ENCODE peak calls at places on chromosomes 11 and 22, in five cellular contexts. J is mammary epithelial cell; D is transverse colon; W is CD8-positive, alpha-beta T cell; T is body of pancreas. G is an unnamed sample. For H3K4me1 and H3K36me3, the result is how much of the 10 kb centered on the place peaks cover.

GRCh38 chr11:94934362-94934761 is 39.0 kb downstream of the CWC15 start:
- DNase-seq in J (no peak), D (no peak), W (no peak), T (no peak), G (no peak)

GRCh38 chr11:10058356-10058755 is 235.7 kb downstream of the SBF2 start:
- DNase-seq in J (no peak), D (no peak), W (no peak), T (no peak), G (no peak)

GRCh38 chr11:15821471-15821870 is 534.9 kb downstream of the SOX6 start:
- DNase-seq in J (no peak), D (no peak), W (no peak), T (no peak), G (no peak)

GRCh38 chr11:77205467-77206263 is 77.6 kb downstream of the MYO7A start:
- DNase-seq in J (no peak), D (no peak), W (no peak), T (no peak), G (no peak)

GRCh38 chr11:429391-429790 is 12.4 kb downstream of the ANO9 start:
- DNase-seq in J (no peak), D (no peak), W (no peak), T (no peak), G (no peak)

GRCh38 chr11:14519692-14520085 is 497 bp downstream of the PSMA1 start:
- DNase-seq in J (no peak), D (no peak), W (no peak), T (no peak), G (no peak)

GRCh38 chr22:30221121-30221992 is 25.2 kb downstream of the LIF start:
- DNase-seq in J (no peak), D (peak), W (peak), T (no peak), G (peak)

GRCh38 chr11:14668733-14669301 is 25.2 kb downstream of the PDE3B start:
- DNase-seq in J (no peak), D (no peak), W (no peak), T (no peak), G (no peak)

GRCh38 chr22:48760481-48761238 is 1067.0 kb downstream of the BRD1 start:
- DNase-seq in J (no peak), D (no peak), W (peak), T (no peak), G (no peak)

GRCh38 chr22:42881982-42882656 is 25.0 kb upstream of the ARFGAP3 start:
- DNase-seq in J (no peak), D (peak), W (no peak), T (peak), G (no peak)

GRCh38 chr11:24588075-24588474 is 91.2 kb downstream of the LUZP2 start:
- DNase-seq in J (peak), D (no peak), W (no peak), T (no peak), G (no peak)

GRCh38 chr11:32225491-32226285 is 134.8 kb downstream of the RCN1 start:
- DNase-seq in J (no peak), D (no peak), W (no peak), T (no peak), G (no peak)

GRCh38 chr11:46121328-46121723 is at the start of gene PHF21A:
- DNase-seq in J (peak), D (peak), W (peak), T (peak), G (peak)

GRCh38 chr22:38869663-38870062 is 2.4 kb downstream of the CBX6 start:
- DNase-seq in J (no peak), D (no peak), W (peak), T (no peak), G (no peak)
- H3K4me1 ChIP-seq in J (under half), D (under half), W (under half), T (under half), G (half or more)

DNA sequence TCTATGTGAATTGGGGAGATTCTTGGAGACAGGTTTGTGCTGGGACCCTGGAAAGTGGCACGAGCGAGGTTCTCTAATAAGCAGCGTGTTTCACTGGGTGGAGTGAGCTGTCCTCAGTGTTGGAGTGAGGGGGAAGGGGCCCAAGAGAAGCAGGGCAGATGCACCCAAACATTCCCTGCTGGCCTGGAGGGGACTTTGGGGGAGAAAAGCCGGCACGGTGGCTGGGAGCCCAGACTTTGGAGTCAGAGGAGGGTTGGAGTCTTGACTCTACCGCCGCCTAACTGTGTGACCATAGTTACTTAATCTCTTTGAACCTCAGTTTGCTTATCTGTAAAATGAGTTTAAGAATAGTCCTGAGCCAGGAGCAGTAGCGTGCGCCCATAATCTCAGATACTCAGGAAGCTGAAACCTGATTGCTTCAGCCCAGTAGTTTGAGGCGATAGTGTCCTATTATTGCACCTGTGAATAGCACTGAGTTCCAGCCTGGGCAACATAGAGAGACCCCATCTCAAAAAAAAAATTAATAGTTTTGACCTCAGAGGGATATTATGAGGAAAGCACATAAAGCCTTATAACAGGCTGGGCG is 614 bp downstream of the NR1H3 start:
- DNase-seq in J (no peak), D (no peak), W (no peak), T (no peak), G (no peak)
- H3K4me3 ChIP-seq in J (no peak), D (peak), W (no peak), T (no peak), G (no peak)

GRCh38 chr22:38730411-38730871 is 24.7 kb downstream of the GTPBP1 start:
- DNase-seq in J (no peak), D (no peak), W (no peak), T (no peak), G (no peak)

GRCh38 chr22:38734203-38735100 is 21.3 kb downstream of the SUN2 start:
- DNase-seq in J (no peak), D (no peak), W (no peak), T (no peak), G (no peak)

GRCh38 chr22:38733329-38734202 is 22.2 kb downstream of the SUN2 start:
- DNase-seq in J (no peak), D (peak), W (peak), T (peak), G (peak)

GRCh38 chr22:38731703-38732161 is 24.1 kb downstream of the SUN2 start:
- DNase-seq in J (no peak), D (no peak), W (no peak), T (no peak), G (no peak)

GRCh38 chr22:38732251-38732815 is 23.5 kb downstream of the SUN2 start:
- DNase-seq in J (no peak), D (no peak), W (no peak), T (peak), G (no peak)
- H3K36me3 ChIP-seq in J (under half), D (under half), W (half or more), T (under half), G (half or more)

DNA sequence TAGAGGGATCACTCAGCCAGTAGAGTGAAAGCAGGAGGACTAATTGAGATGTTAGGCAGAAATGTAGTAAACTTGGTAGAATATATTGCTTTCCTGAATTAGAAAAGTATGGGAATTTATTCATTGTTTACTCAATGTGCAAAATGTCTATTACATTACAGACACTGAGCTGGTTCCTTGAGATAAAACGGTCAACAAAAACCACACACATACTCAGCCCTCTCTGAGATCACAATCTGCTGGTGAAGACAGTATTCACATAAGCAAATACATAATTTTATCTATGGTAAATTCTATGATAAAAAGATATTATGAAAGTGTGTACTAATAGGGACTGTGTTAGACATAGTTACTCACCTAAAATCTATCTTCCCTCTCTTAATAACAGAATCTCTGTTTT is 833.5 kb downstream of the KCNA4 start:
- DNase-seq in J (no peak), D (no peak), W (no peak), T (no peak), G (no peak)
- H3K4me1 ChIP-seq in J (under half), D (under half), W (under half), T (under half), G (under half)

DNA sequence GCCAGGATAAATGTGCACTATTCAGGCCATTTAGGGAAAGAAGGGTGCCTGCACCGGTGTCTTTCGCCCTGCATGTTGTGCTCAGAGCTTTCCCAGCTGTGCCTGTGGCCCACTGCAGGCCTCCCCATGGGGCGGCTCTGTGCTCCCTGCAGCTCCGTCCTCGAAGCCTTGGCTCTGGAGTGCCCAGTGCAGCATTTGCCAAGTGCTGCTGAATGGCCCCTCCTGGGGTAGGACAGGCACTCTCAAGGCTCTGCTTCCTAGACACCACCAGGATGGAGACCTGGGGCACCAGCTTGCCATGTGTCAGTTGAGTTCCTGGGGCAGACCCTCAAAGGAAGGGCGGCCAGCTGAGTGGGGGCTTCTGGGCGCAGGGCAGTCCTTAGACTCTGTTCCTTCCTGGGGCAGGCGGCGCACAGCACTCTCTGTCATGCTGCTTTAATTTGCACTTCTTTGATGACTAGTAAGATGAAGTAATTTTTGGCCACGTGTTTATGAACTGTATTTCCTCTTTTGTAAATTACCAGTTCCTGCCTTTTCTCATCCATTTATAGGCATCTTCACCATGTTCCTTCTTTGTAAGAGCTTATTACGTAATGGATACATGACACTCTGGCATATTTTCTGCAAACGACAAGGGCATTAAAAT is 32.1 kb upstream of the GNB1L start:
- DNase-seq in J (peak), D (no peak), W (peak), T (no peak), G (peak)
- H3K4me3 ChIP-seq in J (no peak), D (no peak), W (no peak), T (no peak), G (no peak)